ENCODE peak calls at places on chromosomes 1 and 21, in eight cellular contexts. Q is cardiac fibroblast; K is CD8-positive, alpha-beta T cell; P is GM12864; D is hepatocyte; F is tibial nerve; O is lower leg skin; R is body of pancreas. X is an unnamed sample.

GRCh38 chr1:57620589-57620988 is 196.7 kb upstream of the DAB1 start:
- DNase-seq in Q (no peak), K (no peak), P (no peak), D (no peak), F (no peak), O (no peak), R (no peak), X (no peak)

GRCh38 chr1:118826669-118827068 is 161.5 kb downstream of the TBX15 start:
- DNase-seq in Q (no peak), K (no peak), P (no peak), D (no peak), F (no peak), O (no peak), R (no peak), X (no peak)

GRCh38 chr1:80101159-80101558 is 1094.6 kb upstream of the ADGRL4 start:
- DNase-seq in Q (no peak), K (no peak), P (no peak), D (no peak), F (no peak), O (no peak), R (no peak), X (no peak)

GRCh38 chr21:33449650-33450049 is 30.1 kb downstream of the TMEM50B start:
- DNase-seq in Q (no peak), K (no peak), P (no peak), D (peak), F (no peak), O (no peak), R (no peak), X (no peak)

GRCh38 chr1:117371436-117372151 is 4.3 kb downstream of the MAN1A2 start:
- DNase-seq in Q (peak), K (no peak), P (no peak), D (no peak), F (no peak), O (no peak), R (peak), X (no peak)

GRCh38 chr1:170471310-170471839 is 60.6 kb upstream of the GORAB start:
- DNase-seq in Q (peak), K (no peak), P (no peak), D (no peak), F (no peak), O (no peak), R (no peak), X (no peak)

GRCh38 chr1:94713472-94714141 is 106.5 kb upstream of the SLC44A3 start:
- DNase-seq in Q (peak), K (no peak), P (peak), D (peak), F (peak), O (peak), R (no peak), X (peak)

GRCh38 chr1:214917081-214917635 is 165.4 kb upstream of the KCNK2 start:
- DNase-seq in Q (no peak), K (no peak), P (no peak), D (no peak), F (no peak), O (no peak), R (no peak), X (no peak)

GRCh38 chr1:203692565-203693470 is 66.2 kb downstream of the ATP2B4 start:
- DNase-seq in Q (peak), K (no peak), P (no peak), D (peak), F (peak), O (peak), R (peak), X (peak)

GRCh38 chr1:40476924-40477679 is at the start of gene ZFP69:
- DNase-seq in Q (peak), K (peak), P (no peak), D (peak), F (peak), O (peak), R (peak), X (peak)

GRCh38 chr1:42747125-42747524 is 7.1 kb upstream of the CLDN19 start:
- DNase-seq in Q (peak), K (peak), P (no peak), D (peak), F (peak), O (no peak), R (peak), X (no peak)

GRCh38 chr1:24900486-24900849 is 29.6 kb downstream of the RUNX3 start:
- DNase-seq in Q (no peak), K (no peak), P (no peak), D (no peak), F (no peak), O (no peak), R (no peak), X (no peak)

GRCh38 chr1:55718758-55719671 is 503.9 kb upstream of the USP24 start:
- DNase-seq in Q (peak), K (no peak), P (no peak), D (peak), F (peak), O (peak), R (no peak), X (peak)

GRCh38 chr1:5744911-5745431 is 247.3 kb downstream of the NPHP4 start:
- DNase-seq in Q (no peak), K (no peak), P (no peak), D (no peak), F (peak), O (no peak), R (no peak), X (peak)

GRCh38 chr1:246580497-246581047 is 14.3 kb downstream of the CNST start:
- DNase-seq in Q (no peak), K (no peak), P (no peak), D (no peak), F (no peak), O (no peak), R (no peak), X (no peak)

GRCh38 chr1:234170622-234171021 is 202.6 kb upstream of the COA6 start:
- DNase-seq in Q (no peak), K (no peak), P (no peak), D (no peak), F (no peak), O (no peak), R (no peak), X (no peak)

GRCh38 chr1:177311111-177311510 is 140.4 kb downstream of the BRINP2 start:
- DNase-seq in Q (no peak), K (no peak), P (no peak), D (no peak), F (no peak), O (no peak), R (no peak), X (no peak)

GRCh38 chr1:215932558-215932957 is 365.5 kb downstream of the KCTD3 start:
- DNase-seq in Q (no peak), K (no peak), P (no peak), D (peak), F (no peak), O (no peak), R (no peak), X (no peak)

GRCh38 chr1:197868751-197869501 is 33.5 kb upstream of the C1orf53 start:
- DNase-seq in Q (peak), K (peak), P (peak), D (peak), F (no peak), O (no peak), R (peak), X (peak)

GRCh38 chr1:150753416-150753815 is 12.2 kb downstream of the CTSS start:
- DNase-seq in Q (no peak), K (no peak), P (no peak), D (peak), F (no peak), O (no peak), R (no peak), X (no peak)

GRCh38 chr1:1267488-1268283 is 6.0 kb downstream of the UBE2J2 start:
- DNase-seq in Q (no peak), K (no peak), P (no peak), D (no peak), F (no peak), O (no peak), R (no peak), X (no peak)

GRCh38 chr1:213041443-213041842 is 9.6 kb upstream of the RPS6KC1 start:
- DNase-seq in Q (peak), K (no peak), P (no peak), D (no peak), F (no peak), O (no peak), R (no peak), X (peak)

GRCh38 chr1:212415107-212415841 is 588 bp upstream of the PACC1 start:
- DNase-seq in Q (no peak), K (no peak), P (no peak), D (no peak), F (no peak), O (no peak), R (no peak), X (no peak)

GRCh38 chr1:10665930-10666850 is 130.3 kb downstream of the CASZ1 start:
- DNase-seq in Q (no peak), K (no peak), P (no peak), D (no peak), F (no peak), O (peak), R (peak), X (no peak)

GRCh38 chr1:100585774-100586173 is 47.8 kb downstream of the GPR88 start:
- DNase-seq in Q (peak), K (no peak), P (no peak), D (no peak), F (no peak), O (no peak), R (no peak), X (peak)

GRCh38 chr21:43965911-43966585 is 46.1 kb upstream of the TRAPPC10 start:
- DNase-seq in Q (no peak), K (no peak), P (no peak), D (no peak), F (no peak), O (no peak), R (no peak), X (no peak)

GRCh38 chr1:84998642-84999280 is 1.8 kb upstream of the MCOLN2 start:
- DNase-seq in Q (peak), K (peak), P (no peak), D (peak), F (no peak), O (no peak), R (no peak), X (no peak)

GRCh38 chr1:200115532-200115931 is 88.0 kb downstream of the NR5A2 start:
- DNase-seq in Q (no peak), K (no peak), P (no peak), D (peak), F (no peak), O (no peak), R (no peak), X (no peak)

GRCh38 chr1:32953495-32953894 is 11.1 kb downstream of the RNF19B start:
- DNase-seq in Q (peak), K (no peak), P (no peak), D (no peak), F (no peak), O (no peak), R (no peak), X (no peak)

GRCh38 chr1:18965206-18966173 is 9.0 kb upstream of the IFFO2 start:
- DNase-seq in Q (peak), K (no peak), P (no peak), D (no peak), F (no peak), O (no peak), R (no peak), X (no peak)

GRCh38 chr1:34915521-34915920 is 13.9 kb downstream of the DLGAP3 start:
- DNase-seq in Q (no peak), K (no peak), P (no peak), D (no peak), F (no peak), O (no peak), R (no peak), X (no peak)

GRCh38 chr1:146039844-146040194 is 18.3 kb upstream of the HJV start:
- DNase-seq in Q (no peak), K (no peak), P (no peak), D (no peak), F (no peak), O (no peak), R (no peak), X (no peak)

DNA sequence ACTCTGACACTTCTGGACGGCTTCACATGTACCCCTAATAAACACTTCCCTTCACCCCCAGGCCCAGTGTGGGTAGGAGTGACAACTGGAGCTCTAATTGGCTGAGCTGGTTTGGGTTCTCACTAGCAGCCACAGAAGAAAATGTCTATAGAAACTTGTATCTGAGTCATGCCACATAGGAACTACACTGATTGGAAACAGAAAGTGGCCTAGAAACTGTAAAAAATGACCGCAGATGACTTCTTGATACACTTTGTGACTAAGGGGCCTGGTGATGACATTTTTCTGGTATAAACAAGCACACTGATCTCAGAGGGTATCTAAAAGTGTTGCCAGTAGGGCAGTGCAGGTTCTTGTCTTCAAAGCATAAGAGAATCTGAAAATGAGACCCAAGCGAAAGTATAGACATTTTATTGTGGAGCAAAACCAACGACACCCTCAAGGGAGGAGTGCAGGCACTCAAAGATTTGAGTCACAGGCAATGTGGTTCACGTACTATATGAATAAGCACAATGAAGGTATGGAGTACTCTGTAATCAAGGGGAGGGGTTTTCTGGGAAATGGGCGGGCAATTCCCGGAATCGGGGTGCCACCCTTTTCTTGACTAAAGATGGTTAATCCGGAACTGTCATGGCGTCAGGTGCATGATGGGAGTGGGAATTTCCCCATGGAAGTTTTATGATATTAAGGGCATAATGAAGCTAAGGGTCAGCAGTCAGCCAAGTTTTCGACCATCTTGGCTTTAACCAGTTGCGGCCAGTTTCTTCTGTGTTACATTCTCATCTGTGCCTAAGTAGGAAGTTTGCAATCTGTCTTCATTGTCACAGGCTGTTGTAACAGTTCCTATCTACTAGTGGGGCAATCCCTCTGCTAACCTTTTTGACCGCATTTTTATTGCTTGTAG is at the start of gene AIM2:
- DNase-seq in Q (no peak), K (peak), P (peak), D (no peak), F (no peak), O (no peak), R (no peak), X (peak)
- TF ChIP-seq CTCF in Q (no peak), K (no peak), P (no peak), D (no peak), F (no peak), O (no peak), R (no peak), X (no peak)

GRCh38 chr1:244865820-244866219 is 1.5 kb upstream of the HNRNPU start:
- DNase-seq in Q (no peak), K (no peak), P (no peak), D (no peak), F (no peak), O (no peak), R (no peak), X (no peak)
- H3K4me3 ChIP-seq in Q (no peak), K (no peak), P (no peak), D (no peak), F (no peak), O (no peak), R (no peak), X (no peak)

GRCh38 chr1:92484171-92484471 is 2.6 kb downstream of the GFI1 start:
- DNase-seq in Q (peak), K (no peak), P (no peak), D (no peak), F (no peak), O (no peak), R (no peak), X (no peak)

GRCh38 chr1:92486251-92487077 is at the start of gene GFI1:
- DNase-seq in Q (peak), K (peak), P (no peak), D (peak), F (no peak), O (no peak), R (peak), X (peak)

GRCh38 chr1:92485374-92486250 is 1.1 kb downstream of the GFI1 start:
- DNase-seq in Q (peak), K (peak), P (peak), D (peak), F (no peak), O (no peak), R (peak), X (peak)

GRCh38 chr1:92483442-92484170 is 3.1 kb downstream of the GFI1 start:
- DNase-seq in Q (no peak), K (peak), P (no peak), D (peak), F (no peak), O (no peak), R (peak), X (no peak)

GRCh38 chr1:92484472-92485373 is 2.0 kb downstream of the GFI1 start:
- DNase-seq in Q (peak), K (peak), P (no peak), D (peak), F (no peak), O (no peak), R (peak), X (peak)
- TF ChIP-seq CTCF in Q (no peak), K (peak), P (peak), D (peak), F (no peak), O (no peak), R (peak), X (no peak)

GRCh38 chr1:91948097-91948496 is 1.1 kb upstream of the BRDT start:
- DNase-seq in Q (no peak), K (no peak), P (no peak), D (no peak), F (no peak), O (no peak), R (no peak), X (no peak)
- H3K4me3 ChIP-seq in Q (no peak), K (no peak), P (no peak), D (no peak), F (no peak), O (no peak), R (no peak), X (no peak)

GRCh38 chr1:72845342-72845741 is 563.0 kb upstream of the NEGR1 start:
- DNase-seq in Q (peak), K (no peak), P (no peak), D (peak), F (no peak), O (no peak), R (no peak), X (no peak)
- TF ChIP-seq CTCF in Q (peak), K (no peak), P (peak), D (peak), F (no peak), O (no peak), R (no peak), X (peak)

GRCh38 chr1:156146006-156146748 is 7.2 kb upstream of the SEMA4A start:
- DNase-seq in Q (peak), K (no peak), P (no peak), D (peak), F (no peak), O (peak), R (peak), X (peak)
- H3K4me3 ChIP-seq in Q (no peak), K (no peak), P (no peak), D (no peak), F (no peak), O (no peak), R (no peak), X (no peak)

GRCh38 chr1:219173758-219174671 is at the start of gene LYPLAL1:
- DNase-seq in Q (peak), K (peak), P (peak), D (peak), F (peak), O (peak), R (peak), X (peak)
- TF ChIP-seq CTCF in Q (no peak), K (no peak), P (no peak), D (no peak), F (no peak), O (no peak), R (no peak), X (no peak)

DNA sequence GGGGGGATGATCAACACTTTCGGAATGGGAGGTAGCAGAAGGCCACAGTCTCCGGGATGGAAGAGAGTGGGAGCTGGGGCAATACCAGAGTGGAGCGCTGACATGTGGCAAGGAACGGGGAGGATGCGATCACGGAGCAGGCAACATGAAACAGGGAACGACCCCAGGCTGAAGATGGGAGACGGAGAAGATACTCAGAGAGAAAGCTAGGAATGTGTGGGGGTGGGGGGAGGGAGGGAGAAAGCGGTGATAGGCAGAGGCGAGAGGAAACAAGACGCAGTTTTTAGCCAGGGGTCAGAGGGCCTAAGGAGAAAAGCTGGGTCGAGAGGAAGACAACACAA is 577 bp downstream of the RAB3GAP2 start:
- DNase-seq in Q (peak), K (no peak), P (no peak), D (no peak), F (no peak), O (no peak), R (peak), X (peak)
- H3K4me3 ChIP-seq in Q (peak), K (peak), P (peak), D (peak), F (peak), O (peak), R (peak), X (peak)

GRCh38 chr1:232510367-232511110 is 119.4 kb downstream of the SIPA1L2 start:
- DNase-seq in Q (peak), K (no peak), P (no peak), D (no peak), F (no peak), O (no peak), R (no peak), X (no peak)

GRCh38 chr1:232509570-232509969 is 120.4 kb downstream of the SIPA1L2 start:
- DNase-seq in Q (peak), K (no peak), P (no peak), D (no peak), F (no peak), O (no peak), R (no peak), X (no peak)

GRCh38 chr1:232511172-232511571 is 118.8 kb downstream of the SIPA1L2 start:
- DNase-seq in Q (peak), K (no peak), P (no peak), D (no peak), F (no peak), O (no peak), R (no peak), X (no peak)

GRCh38 chr1:232515706-232516105 is 114.2 kb downstream of the SIPA1L2 start:
- DNase-seq in Q (no peak), K (no peak), P (no peak), D (no peak), F (no peak), O (no peak), R (no peak), X (no peak)

GRCh38 chr1:232512712-232513111 is 117.2 kb downstream of the SIPA1L2 start:
- DNase-seq in Q (no peak), K (no peak), P (no peak), D (no peak), F (no peak), O (no peak), R (no peak), X (no peak)
- TF ChIP-seq CTCF in Q (no peak), K (no peak), P (no peak), D (no peak), F (no peak), O (no peak), R (no peak), X (no peak)

X was measured in foreskin fibroblast.